ENCODE peak calls at places on chromosome 20, in four cellular contexts. T, O, S and U are unnamed samples.
A peak's percentile ranks its signal among the peaks of the same experiment; 100 is the strongest.

GRCh38 chr20:15656124-15656523 is 917.1 kb downstream of the KIF16B start:
- DNase-seq in O (no peak), S (no peak), T (peak; percentile 79), U (no peak)

GRCh38 chr20:51462566-51463276 is 79.8 kb downstream of the NFATC2 start:
- DNase-seq in S (no peak), O (no peak), T (no peak), U (no peak)

GRCh38 chr20:17614812-17615644 is 45.2 kb downstream of the DSTN start:
- DNase-seq in S (no peak), O (no peak), T (no peak), U (no peak)

GRCh38 chr20:42567409-42567808 is 622.3 kb downstream of the PTPRT start:
- DNase-seq in T (no peak), O (no peak), S (peak; percentile 4), U (no peak)

GRCh38 chr20:58818585-58819285 is 32.0 kb downstream of the GNAS-AS1 start:
- DNase-seq in S (no peak), O (no peak), T (peak; percentile 51), U (no peak)

GRCh38 chr20:36315545-36316351 is 9.6 kb downstream of the DLGAP4 start:
- DNase-seq in T (no peak), S (no peak), O (no peak), U (no peak)

GRCh38 chr20:62272200-62272599 is 30.6 kb upstream of the ADRM1 start:
- DNase-seq in O (no peak), T (no peak), S (peak; percentile 34), U (no peak)

GRCh38 chr20:61517419-61517818 is 265.4 kb downstream of the CDH4 start:
- DNase-seq in S (no peak), T (no peak), O (no peak), U (no peak)

GRCh38 chr20:46767127-46767761 is 57.8 kb downstream of the SLC2A10 start:
- DNase-seq in O (no peak), S (peak; percentile 67), T (peak; percentile 81), U (no peak)

GRCh38 chr20:62308102-62308822 is 5.5 kb downstream of the ADRM1 start:
- DNase-seq in O (no peak), S (no peak), T (no peak), U (no peak)

GRCh38 chr20:59141818-59142581 is 21.6 kb upstream of the ZNF831 start:
- DNase-seq in O (no peak), T (peak; percentile 55), S (peak; percentile 51), U (no peak)

GRCh38 chr20:4366076-4366475 is 350.7 kb upstream of the RNF24 start:
- DNase-seq in O (no peak), S (no peak), T (no peak), U (no peak)

GRCh38 chr20:14401479-14402138 is 64.2 kb upstream of the FLRT3 start:
- DNase-seq in S (no peak), O (no peak), T (no peak), U (no peak)

GRCh38 chr20:6623989-6624388 is 143.5 kb upstream of the BMP2 start:
- DNase-seq in S (peak; percentile 90), O (no peak), T (no peak), U (peak; percentile 16)

GRCh38 chr20:58555078-58555765 is 40.0 kb upstream of the APCDD1L start:
- DNase-seq in O (no peak), S (no peak), T (peak; percentile 98), U (no peak)

GRCh38 chr20:32350421-32350820 is 7.7 kb upstream of the ASXL1 start:
- DNase-seq in T (no peak), S (no peak), O (no peak), U (no peak)

GRCh38 chr20:4063631-4064030 is 48.3 kb upstream of the RNF24 start:
- DNase-seq in T (no peak), O (no peak), S (peak; percentile 67), U (no peak)

GRCh38 chr20:33578510-33578909 is 83.6 kb upstream of the C20orf144 start:
- DNase-seq in T (no peak), O (no peak), S (no peak), U (no peak)

GRCh38 chr20:25273541-25274358 is 25.9 kb downstream of the PYGB start:
- DNase-seq in S (no peak), T (no peak), O (no peak), U (no peak)

GRCh38 chr20:35264755-35265154 is 13.2 kb downstream of the MMP24OS start:
- DNase-seq in T (peak; percentile 47), S (peak; percentile 84), O (no peak), U (no peak)

GRCh38 chr20:51643390-51643789 is 100.9 kb upstream of the NFATC2 start:
- DNase-seq in S (no peak), O (no peak), T (no peak), U (no peak)

GRCh38 chr20:57892471-57892870 is 182.7 kb upstream of the PMEPA1 start:
- DNase-seq in O (no peak), T (no peak), S (no peak), U (no peak)

GRCh38 chr20:51440589-51440988 is 101.9 kb downstream of the NFATC2 start:
- DNase-seq in T (no peak), O (no peak), S (no peak), U (no peak)

GRCh38 chr20:36604952-36605308 is 649 bp upstream of the RAB5IF start:
- DNase-seq in S (no peak), O (peak; percentile 31), T (no peak), U (no peak)

GRCh38 chr20:59253779-59254319 is 46.6 kb upstream of the EDN3 start:
- DNase-seq in S (peak; percentile 20), T (peak; percentile 14), O (no peak), U (no peak)

GRCh38 chr20:24764027-24764797 is 184.9 kb upstream of the CST7 start:
- DNase-seq in S (no peak), T (no peak), O (no peak), U (no peak)

GRCh38 chr20:49982072-49982345 is 771 bp upstream of the SNAI1 start:
- DNase-seq in T (no peak), O (no peak), S (no peak), U (no peak)

GRCh38 chr20:57398901-57399535 is 7.8 kb downstream of the RBM38 start:
- DNase-seq in T (no peak), O (no peak), S (no peak), U (no peak)

GRCh38 chr20:2756056-2756611 is 44.3 kb downstream of the CPXM1 start:
- DNase-seq in O (no peak), T (peak; percentile 71), S (peak; percentile 72), U (no peak)

GRCh38 chr20:49345538-49345937 is 67.7 kb upstream of the ZNFX1 start:
- DNase-seq in S (peak; percentile 47), O (no peak), T (peak; percentile 95), U (no peak)

GRCh38 chr20:24994470-24995368 is 2.2 kb upstream of the APMAP start:
- DNase-seq in O (peak; percentile 79), S (peak; percentile 80), T (peak; percentile 93), U (peak; percentile 58)

GRCh38 chr20:11852801-11853200 is 64.9 kb upstream of the BTBD3 start:
- DNase-seq in S (no peak), O (no peak), T (peak; percentile 74), U (no peak)

GRCh38 chr20:59672576-59672975 is 68.2 kb downstream of the PHACTR3 start:
- DNase-seq in S (no peak), O (no peak), T (no peak), U (no peak)

GRCh38 chr20:44703956-44704488 is 11.1 kb upstream of the CCN5 start:
- DNase-seq in O (no peak), T (no peak), S (no peak), U (no peak)
- H3K4me1 ChIP-seq in O (no peaks in the 10 kb centered on the region), T (peaks cover 15% of the 10 kb centered on the region), S (no peaks in the 10 kb centered on the region), U (peaks cover 9% of the 10 kb centered on the region)

GRCh38 chr20:38214871-38215788 is 45.4 kb downstream of the KIAA1755 start:
- DNase-seq in S (no peak), O (no peak), T (no peak), U (no peak)

GRCh38 chr20:38217791-38218565 is 42.6 kb downstream of the KIAA1755 start:
- DNase-seq in O (no peak), S (peak; percentile 84), T (peak; percentile 93), U (no peak)

GRCh38 chr20:38215789-38216182 is 44.7 kb downstream of the KIAA1755 start:
- DNase-seq in S (no peak), O (no peak), T (no peak), U (no peak)

GRCh38 chr20:38216736-38217595 is 43.6 kb downstream of the KIAA1755 start:
- DNase-seq in T (no peak), O (no peak), S (no peak), U (no peak)

DNA sequence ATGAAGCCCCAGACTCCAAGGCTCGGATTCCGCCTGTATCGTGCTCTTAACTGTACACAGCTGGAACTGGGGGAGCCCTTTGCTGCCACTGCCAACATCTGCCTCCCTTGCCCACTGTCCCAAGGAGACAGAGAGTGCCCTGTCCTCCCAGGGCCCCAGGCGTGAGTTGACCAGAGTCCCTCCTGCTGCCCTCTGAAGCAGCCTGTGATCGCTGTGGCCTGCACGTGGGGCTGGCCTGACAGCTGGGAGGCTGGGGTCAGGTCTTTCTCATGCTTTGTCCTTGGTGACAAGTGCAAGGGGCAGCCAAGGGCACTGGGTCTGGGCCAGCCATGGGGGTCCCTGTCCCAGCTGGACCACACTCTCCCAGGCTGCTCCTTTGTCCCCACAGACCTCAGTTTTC is 44.3 kb downstream of the KIAA1755 start:
- DNase-seq in T (no peak), O (no peak), S (no peak), U (no peak)
- H3K4me3 ChIP-seq in T (no peak overlapping the region), O (no peak overlapping the region), S (no peak overlapping the region), U (no peak overlapping the region)

GRCh38 chr20:64037498-64038213 is 1.7 kb downstream of the C20orf204 start:
- DNase-seq in T (peak; percentile 21), S (peak; percentile 51), O (no peak), U (no peak)
- H3K27me3 ChIP-seq in T (no peaks in the 10 kb centered on the region), S (peaks cover 10% of the 10 kb centered on the region), O (no peaks in the 10 kb centered on the region), U (peaks cover 8% of the 10 kb centered on the region)

DNA sequence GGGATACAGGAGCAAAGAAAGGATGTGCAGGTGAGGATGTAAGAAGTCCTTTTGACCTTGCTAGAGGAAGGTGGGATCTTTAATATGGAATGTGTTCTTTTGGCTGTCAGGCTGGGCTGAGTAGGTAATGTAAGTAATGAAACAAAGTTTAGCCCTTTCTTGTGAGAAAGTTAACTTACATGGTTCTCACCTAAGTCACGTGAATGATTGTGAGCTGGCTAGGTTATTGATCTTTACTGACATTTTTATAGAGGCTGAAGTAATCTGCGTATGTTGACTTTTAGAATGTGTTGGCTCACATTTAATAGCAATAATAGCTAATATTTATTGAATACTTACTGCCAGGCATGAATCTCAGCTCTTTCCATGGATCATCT is 2.6 kb downstream of the TOP1 start:
- DNase-seq in O (no peak), T (no peak), S (no peak), U (no peak)
- H3K4me1 ChIP-seq in O (peaks cover 64% of the 10 kb centered on the region), T (peaks cover 44% of the 10 kb centered on the region), S (peaks cover 22% of the 10 kb centered on the region), U (no peaks in the 10 kb centered on the region)

GRCh38 chr20:40961686-40962640 is 66.7 kb upstream of the TOP1 start:
- DNase-seq in S (no peak), T (peak; percentile 52), O (no peak), U (no peak)
- H3K4me3 ChIP-seq in S (no peak overlapping the region), T (no peak overlapping the region), O (no peak overlapping the region), U (no peak overlapping the region)